ENCODE peak calls at places on chromosomes 7 and 10, in seven cellular contexts. Q is nephron progenitor cell; K is fibroblast of lung; S is epithelial cell of proximal tubule; Y is endothelial cell; O is BE2C; H is activated CD8-positive, alpha-beta T cell treated with anti-CD3 and anti-CD28 coated beads for 36 hours. D is an unnamed sample.

GRCh38 chr7:97013555-97013954 is 8.2 kb downstream of the DLX6 start:
- DNase-seq in Y (no peak), K (no peak), Q (no peak), H (no peak), O (no peak), S (no peak), D (no peak)

GRCh38 chr10:105990529-105990928 is 1174.0 kb downstream of the SORCS1 start:
- DNase-seq in O (no peak), Y (no peak), H (no peak), Q (no peak), S (no peak), K (no peak), D (no peak)

GRCh38 chr7:85039196-85039923 is 147.5 kb downstream of the SEMA3D start:
- DNase-seq in Q (no peak), H (no peak), O (no peak), Y (no peak), S (no peak), K (no peak), D (peak)

GRCh38 chr10:99843310-99843709 is 60.9 kb downstream of the ABCC2 start:
- DNase-seq in O (no peak), K (no peak), Y (no peak), S (no peak), H (no peak), Q (no peak), D (no peak)

GRCh38 chr10:106438386-106438785 is 726.1 kb downstream of the SORCS1 start:
- DNase-seq in S (no peak), Y (no peak), K (no peak), H (no peak), O (no peak), Q (no peak), D (no peak)

GRCh38 chr7:1742555-1743303 is 72.7 kb downstream of the ELFN1 start:
- DNase-seq in H (peak), O (peak), S (no peak), Y (no peak), K (peak), Q (no peak), D (peak)

GRCh38 chr7:115910541-115911164 is 119.9 kb downstream of the TFEC start:
- DNase-seq in Q (no peak), S (peak), K (peak), Y (no peak), H (no peak), O (no peak), D (no peak)

GRCh38 chr7:158228986-158229385 is 358.6 kb downstream of the PTPRN2 start:
- DNase-seq in Q (no peak), K (no peak), H (no peak), S (no peak), Y (no peak), O (no peak), D (no peak)

GRCh38 chr10:74047871-74048270 is 50.0 kb downstream of the VCL start:
- DNase-seq in Y (no peak), H (no peak), Q (no peak), K (peak), O (no peak), S (no peak), D (no peak)

GRCh38 chr10:122618461-122619165 is 58.1 kb downstream of the DMBT1 start:
- DNase-seq in S (no peak), K (no peak), O (no peak), Y (no peak), H (no peak), Q (no peak), D (no peak)

GRCh38 chr7:71538210-71538609 is 406.3 kb downstream of the GALNT17 start:
- DNase-seq in K (no peak), H (no peak), Q (no peak), S (no peak), O (peak), Y (no peak), D (no peak)

GRCh38 chr7:112105584-112106540 is 100.3 kb downstream of the DOCK4 start:
- DNase-seq in S (no peak), O (no peak), K (no peak), Y (no peak), H (no peak), Q (no peak), D (no peak)

GRCh38 chr10:120161116-120161515 is 268.6 kb downstream of the SEC23IP start:
- DNase-seq in Q (no peak), Y (no peak), K (no peak), H (no peak), O (no peak), S (no peak), D (no peak)

GRCh38 chr10:130401860-130402765 is 265.9 kb downstream of the GLRX3 start:
- DNase-seq in Y (no peak), O (no peak), K (no peak), H (no peak), Q (no peak), S (no peak), D (no peak)

GRCh38 chr10:44457259-44457658 is 72.4 kb upstream of the CXCL12 start:
- DNase-seq in Y (no peak), S (no peak), H (no peak), O (no peak), K (no peak), Q (no peak), D (no peak)

GRCh38 chr10:68423522-68423921 is 16.4 kb upstream of the RUFY2 start:
- DNase-seq in Q (no peak), H (peak), S (no peak), O (no peak), Y (peak), K (no peak), D (no peak)

GRCh38 chr7:24755541-24756416 is 1.5 kb downstream of the GSDME start:
- DNase-seq in S (no peak), Y (no peak), K (peak), Q (no peak), H (peak), O (no peak), D (peak)

GRCh38 chr7:91657386-91658120 is 222.9 kb downstream of the MTERF1 start:
- DNase-seq in Q (peak), K (peak), S (peak), Y (no peak), O (no peak), H (no peak), D (no peak)

GRCh38 chr7:36278767-36279171 is 110.9 kb upstream of the ANLN start:
- DNase-seq in H (no peak), K (peak), Y (no peak), O (peak), S (no peak), Q (peak), D (no peak)

GRCh38 chr10:124992462-124993344 is 50.8 kb downstream of the ZRANB1 start:
- DNase-seq in O (peak), H (peak), Y (peak), S (no peak), Q (peak), K (peak), D (peak)

GRCh38 chr7:158133515-158134271 is 453.9 kb downstream of the PTPRN2 start:
- DNase-seq in O (no peak), K (no peak), S (no peak), Q (no peak), H (no peak), Y (no peak), D (no peak)

GRCh38 chr10:100723769-100724530 is 21.4 kb upstream of the PAX2 start:
- DNase-seq in H (no peak), K (no peak), O (no peak), S (no peak), Y (no peak), Q (peak), D (no peak)

GRCh38 chr7:116528008-116528789 is 3.4 kb downstream of the CAV1 start:
- DNase-seq in H (no peak), Q (no peak), Y (no peak), K (peak), S (peak), O (no peak), D (no peak)

GRCh38 chr7:45644237-45644636 is 70.1 kb downstream of the ADCY1 start:
- DNase-seq in Q (no peak), S (no peak), K (no peak), H (no peak), Y (no peak), O (no peak), D (no peak)

GRCh38 chr7:28718523-28718922 is 239.6 kb downstream of the TRIL start:
- DNase-seq in K (no peak), S (no peak), O (no peak), Y (no peak), H (no peak), Q (no peak), D (no peak)

GRCh38 chr10:70778267-70778924 is 6.8 kb downstream of the TBATA start:
- DNase-seq in Y (no peak), O (no peak), S (no peak), K (no peak), Q (no peak), H (no peak), D (peak)

DNA sequence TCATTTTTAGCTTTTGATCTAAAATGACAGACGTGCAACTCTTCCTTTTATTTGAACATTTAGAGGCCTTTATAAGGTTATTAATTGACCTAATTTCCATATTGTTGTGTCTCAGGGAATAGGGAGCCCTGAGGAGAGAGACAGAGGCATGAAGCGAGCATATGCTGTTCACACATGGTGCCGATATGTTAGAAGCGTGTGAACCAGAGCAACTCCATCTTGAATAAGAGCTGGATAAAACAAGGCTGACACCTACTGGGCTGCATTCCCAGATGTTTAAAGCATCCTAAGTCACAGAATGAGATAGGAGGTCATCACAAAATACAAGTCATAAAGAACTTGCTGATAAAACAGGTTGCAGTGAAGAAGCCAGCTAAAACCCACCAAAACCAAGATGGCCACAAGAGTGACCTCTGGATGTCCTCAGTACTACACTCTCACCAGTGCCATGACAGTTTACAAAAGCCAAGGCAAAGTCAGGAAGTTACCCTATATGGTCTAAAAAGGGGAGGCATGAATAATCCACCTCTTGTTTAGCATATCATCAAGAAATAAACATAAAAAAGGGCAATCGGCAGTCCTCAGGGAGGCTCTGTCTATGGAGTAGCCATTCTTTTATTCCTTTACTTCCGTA is 80.1 kb downstream of the SEC61G start:
- DNase-seq in Y (no peak), H (no peak), K (no peak), O (no peak), Q (no peak), S (no peak), D (no peak)
- TF ChIP-seq CTCF in Y (no peak), H (no peak), K (no peak), O (peak), Q (no peak), S (peak), D (no peak)

DNA sequence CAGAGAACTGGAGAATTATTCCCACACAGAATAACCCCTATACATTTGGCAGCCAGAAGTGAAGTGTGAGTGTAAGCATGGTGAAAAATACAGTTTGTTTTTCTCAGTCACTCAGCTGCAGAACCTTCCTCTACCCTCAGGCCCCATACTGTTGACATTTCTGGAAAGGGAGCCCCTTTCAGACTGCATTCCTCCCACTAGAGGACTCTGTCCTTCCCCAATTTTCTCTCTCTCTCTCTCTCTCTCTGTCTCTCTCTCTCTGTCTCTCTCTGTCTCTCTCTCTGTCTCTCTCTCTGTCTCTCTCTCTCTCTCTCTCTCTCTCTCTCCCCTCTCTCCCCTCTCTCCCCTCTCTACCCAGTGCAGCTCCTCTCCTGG is 86.8 kb upstream of the STEAP1B start:
- DNase-seq in K (peak), O (no peak), Y (no peak), H (no peak), S (no peak), Q (no peak), D (no peak)
- TF ChIP-seq CTCF in K (peak), O (peak), Y (no peak), H (no peak), S (peak), Q (no peak), D (no peak)

DNA sequence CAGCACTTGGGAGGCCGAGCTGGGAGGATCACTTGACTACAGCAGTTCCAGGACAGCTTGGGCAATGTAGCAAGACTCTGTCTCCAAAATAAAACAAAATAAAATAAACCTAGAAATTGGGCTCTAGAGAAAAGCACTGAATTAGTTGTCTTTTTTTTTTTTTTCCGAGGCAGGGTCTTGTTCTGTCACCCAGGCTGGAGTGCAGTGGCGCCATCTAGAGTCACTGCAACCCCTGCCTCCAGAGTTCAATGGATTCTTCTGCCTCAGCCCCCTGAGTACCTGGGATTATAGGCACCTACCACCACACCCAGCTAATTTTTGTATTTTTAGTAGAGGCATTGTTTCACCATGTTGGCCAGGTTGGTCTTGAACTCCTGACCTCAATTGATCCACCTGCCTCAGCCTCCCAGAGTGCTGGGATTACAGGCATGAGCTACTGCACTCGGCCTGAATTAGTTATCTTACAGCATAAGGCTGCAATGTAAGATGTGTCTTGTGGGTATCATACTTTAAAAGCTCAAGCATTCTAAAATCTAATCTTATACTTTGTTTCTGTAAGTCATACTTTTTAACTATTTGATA is 12.8 kb downstream of the MEIG1 start:
- DNase-seq in Y (peak), H (peak), Q (peak), K (no peak), S (no peak), O (peak), D (no peak)
- TF ChIP-seq CTCF in Y (peak), H (peak), Q (peak), K (peak), S (peak), O (peak), D (peak)

DNA sequence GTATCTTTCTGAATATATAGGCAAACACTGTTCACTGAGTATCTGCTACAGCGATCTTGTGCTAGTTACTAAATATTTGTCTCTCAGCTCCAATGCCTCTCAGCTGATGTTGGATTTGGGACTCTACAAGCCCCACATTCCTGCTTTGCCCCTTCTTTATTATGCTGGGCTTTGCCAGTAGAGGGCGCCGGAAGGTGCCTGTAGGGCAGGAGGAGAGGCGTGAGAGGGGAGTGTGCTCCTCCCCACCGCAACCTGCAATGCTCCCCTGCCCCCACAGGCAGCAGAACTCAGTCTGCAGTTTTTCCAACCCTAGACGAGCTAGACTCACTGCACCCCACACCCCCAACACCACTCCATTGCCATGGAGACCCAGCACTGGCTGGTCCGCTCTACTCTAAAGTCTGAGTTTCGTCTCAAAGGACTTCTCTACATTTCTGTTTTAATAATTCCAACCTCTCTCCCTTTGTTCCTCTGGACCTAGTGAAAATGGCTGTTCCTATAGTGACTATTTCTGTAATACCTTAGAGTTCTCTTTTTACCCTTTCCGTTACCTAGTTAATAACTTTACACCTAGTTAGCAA is 337.6 kb downstream of the CCSER2 start:
- DNase-seq in S (no peak), O (peak), Y (peak), K (no peak), H (peak), Q (peak), D (peak)
- TF ChIP-seq CTCF in S (peak), O (peak), Y (peak), K (no peak), H (peak), Q (peak), D (peak)

GRCh38 chr7:103149808-103150180 is 895 bp upstream of the NAPEPLD start:
- DNase-seq in O (no peak), K (no peak), S (no peak), Q (no peak), H (no peak), Y (no peak), D (no peak)

GRCh38 chr7:103150192-103150591 is 1.3 kb upstream of the NAPEPLD start:
- DNase-seq in Q (no peak), K (no peak), Y (no peak), H (no peak), S (no peak), O (no peak), D (no peak)

GRCh38 chr7:103154042-103154441 is 5.1 kb upstream of the NAPEPLD start:
- DNase-seq in K (no peak), H (no peak), S (no peak), O (no peak), Y (no peak), Q (no peak), D (no peak)

GRCh38 chr7:103148131-103148993 is 537 bp downstream of the NAPEPLD start:
- DNase-seq in O (no peak), Q (no peak), S (no peak), H (no peak), K (peak), Y (no peak), D (no peak)

DNA sequence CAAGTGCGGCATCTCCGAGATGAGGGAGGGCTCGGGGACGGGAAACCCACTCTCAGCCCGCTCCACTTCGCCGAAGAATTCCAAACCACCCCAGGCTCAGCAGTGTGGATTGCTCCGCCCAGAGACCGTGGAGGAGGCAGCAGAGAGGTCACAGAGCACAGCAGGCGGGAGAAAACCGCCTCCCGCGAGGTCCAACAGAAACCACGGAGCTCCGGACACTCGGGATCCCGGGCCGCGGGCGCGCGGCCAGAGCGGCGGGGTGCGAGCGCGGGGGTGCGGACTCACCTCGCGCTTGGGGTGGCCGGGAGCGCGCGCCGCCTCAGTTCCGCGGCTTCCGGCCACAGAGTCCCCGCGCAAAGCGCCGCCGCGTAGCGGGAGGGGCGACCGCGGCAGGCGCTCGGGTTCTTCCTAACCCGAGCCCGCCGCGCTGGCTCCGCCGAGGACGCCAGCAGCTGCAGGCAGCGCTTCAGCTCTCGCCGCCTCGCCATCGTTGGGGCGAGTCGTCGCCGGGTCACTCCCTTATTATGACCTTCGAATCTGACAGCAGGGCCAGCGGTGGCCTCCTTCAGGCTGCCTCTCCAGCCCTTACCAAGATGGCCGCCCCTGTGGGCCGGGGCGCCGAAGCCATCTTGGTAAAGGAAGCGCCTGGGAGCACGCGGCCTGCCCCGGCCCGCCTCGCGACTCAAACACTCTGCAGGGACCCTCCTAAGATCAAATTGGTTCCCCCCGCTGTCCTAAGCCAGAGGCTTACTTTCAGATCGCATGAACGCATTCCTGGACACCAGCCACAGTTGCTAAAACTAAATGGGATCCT is at the start of gene NAPEPLD:
- DNase-seq in Q (peak), S (no peak), K (peak), H (peak), O (peak), Y (peak), D (peak)
- TF ChIP-seq CTCF in Q (no peak), S (no peak), K (no peak), H (no peak), O (no peak), Y (no peak), D (no peak)

GRCh38 chr7:80521809-80522208 is 9.9 kb upstream of the GNAT3 start:
- DNase-seq in O (no peak), Y (no peak), S (no peak), H (no peak), K (no peak), Q (no peak), D (no peak)
- TF ChIP-seq CTCF in O (no peak), Y (no peak), S (no peak), H (no peak), K (no peak), Q (no peak), D (no peak)